ENCODE peak calls at places on chromosome 7, in four cellular contexts. M is sigmoid colon, U is right cardiac atrium, J is esophagus muscularis mucosa. H is an unnamed sample.

GRCh38 chr7:46352335-46352954 is 431.4 kb upstream of the IGFBP3 start:
- DNase-seq in U (no peak), J (no peak), M (no peak), H (no peak)

GRCh38 chr7:37007731-37008130 is 283.4 kb upstream of the AOAH start:
- DNase-seq in M (no peak), J (no peak), U (no peak), H (no peak)

GRCh38 chr7:155694846-155695245 is 50.4 kb downstream of the RBM33 start:
- DNase-seq in J (no peak), U (no peak), M (no peak), H (no peak)

GRCh38 chr7:149819961-149820340 is 18.2 kb upstream of the ZNF862 start:
- DNase-seq in U (no peak), M (no peak), J (no peak), H (no peak)

GRCh38 chr7:32108651-32109050 is 38.4 kb upstream of the PDE1C start:
- DNase-seq in M (no peak), J (no peak), U (peak; percentile 12), H (no peak)

GRCh38 chr7:87570178-87570577 is 30.5 kb downstream of the ABCB1 start:
- DNase-seq in J (no peak), U (no peak), M (no peak), H (no peak)

GRCh38 chr7:32879460-32879859 is 12.1 kb downstream of the KBTBD2 start:
- DNase-seq in U (no peak), M (no peak), J (no peak), H (no peak)

GRCh38 chr7:50359995-50360925 is 55.7 kb downstream of the IKZF1 start:
- DNase-seq in M (peak; percentile 59), J (no peak), U (no peak), H (peak; percentile 73)

GRCh38 chr7:135774284-135774683 is 25.7 kb upstream of the FAM180A start:
- DNase-seq in M (no peak), U (no peak), J (no peak), H (no peak)
- H3K27ac ChIP-seq in M (no peak overlapping the region), U (no peak overlapping the region), J (no peak overlapping the region), H (no peak overlapping the region)

DNA sequence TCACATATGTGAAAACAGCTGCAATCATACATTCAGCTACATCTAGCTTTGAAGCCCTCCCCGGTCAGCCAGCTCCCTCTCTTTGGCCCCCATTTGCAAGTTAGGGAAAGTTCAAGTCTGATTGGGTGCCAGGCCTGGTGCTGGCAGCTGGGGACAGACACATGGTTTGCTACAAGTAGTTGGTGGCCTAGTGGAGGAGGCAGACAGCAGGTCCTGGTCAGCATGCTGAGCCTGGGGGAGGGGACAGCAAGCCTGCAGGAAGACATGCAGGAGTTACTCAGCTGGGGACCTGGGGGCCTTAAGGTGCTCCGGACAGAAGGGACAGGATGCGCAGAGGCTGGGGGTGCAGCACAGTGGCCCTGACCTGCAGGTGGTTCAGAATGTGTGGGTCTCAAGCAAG is 956.9 kb upstream of the ZNF722 start:
- DNase-seq in U (no peak), J (no peak), M (no peak), H (no peak)
- H3K9me3 ChIP-seq in U (peaks cover 2% of the 10 kb centered on the region), J (peaks cover 26% of the 10 kb centered on the region), M (no peaks in the 10 kb centered on the region), H (peaks cover 33% of the 10 kb centered on the region)

DNA sequence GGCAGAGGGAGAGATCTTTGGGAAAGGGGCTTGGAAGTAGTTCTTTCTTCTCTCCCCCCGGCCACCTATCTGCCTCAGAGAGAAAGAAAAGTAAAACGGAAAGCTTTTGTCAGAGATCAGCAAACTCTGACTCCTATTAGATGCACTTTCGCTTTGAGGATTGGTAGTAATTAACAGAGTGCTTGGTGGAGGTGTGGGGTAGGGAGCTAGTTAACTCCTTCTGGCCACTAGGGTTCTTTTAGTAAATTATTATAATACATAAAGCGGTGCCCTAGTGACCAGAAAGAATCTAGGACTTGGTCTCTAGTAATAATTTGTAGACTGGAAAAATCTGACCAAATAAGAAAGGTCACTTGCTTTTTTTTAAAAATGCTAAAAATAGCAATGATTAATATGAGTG is 54.6 kb downstream of the CPVL start:
- DNase-seq in U (no peak), M (no peak), J (no peak), H (no peak)
- H3K27ac ChIP-seq in U (peak overlapping the region; percentile 45), M (peak overlapping the region; percentile 56), J (peak overlapping the region; percentile 66), H (no peak overlapping the region)

GRCh38 chr7:158080899-158081445 is 506.7 kb downstream of the PTPRN2 start:
- DNase-seq in U (peak; percentile 14), J (no peak), M (no peak), H (no peak)
- H3K9me3 ChIP-seq in U (no peaks in the 10 kb centered on the region), J (no peaks in the 10 kb centered on the region), M (no peaks in the 10 kb centered on the region), H (no peaks in the 10 kb centered on the region)

GRCh38 chr7:102982235-102982634 is 69.4 kb downstream of the LRRC17 start:
- DNase-seq in J (no peak), M (no peak), U (no peak), H (no peak)
- H3K27ac ChIP-seq in J (no peak overlapping the region), M (no peak overlapping the region), U (no peak overlapping the region), H (no peak overlapping the region)

GRCh38 chr7:157773361-157773760 is 436.6 kb downstream of the DNAJB6 start:
- DNase-seq in U (no peak), M (no peak), J (no peak), H (no peak)
- H3K9me3 ChIP-seq in U (no peaks in the 10 kb centered on the region), M (no peaks in the 10 kb centered on the region), J (peaks cover 11% of the 10 kb centered on the region), H (no peaks in the 10 kb centered on the region)

DNA sequence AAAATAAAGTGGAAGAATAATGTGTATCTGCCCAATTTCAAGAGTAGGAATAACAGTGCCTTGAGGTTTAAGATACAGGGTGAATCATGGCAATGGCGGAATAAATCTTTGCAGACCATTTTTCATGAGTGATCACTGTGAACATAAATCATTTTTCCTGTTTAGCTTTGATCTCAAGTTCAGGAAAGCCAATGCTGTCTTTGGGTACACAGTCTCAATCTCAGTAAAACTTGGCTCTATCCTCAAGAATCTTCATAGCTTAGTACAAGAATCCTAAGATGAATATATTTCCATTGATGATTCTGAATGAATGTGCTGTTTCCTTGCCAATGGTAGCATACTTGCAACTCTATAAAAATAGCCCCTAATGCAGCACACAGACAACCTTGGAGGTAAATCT is 6.8 kb downstream of the NAMPT start:
- DNase-seq in M (no peak), U (no peak), J (no peak), H (no peak)
- H3K27ac ChIP-seq in M (no peak overlapping the region), U (no peak overlapping the region), J (no peak overlapping the region), H (no peak overlapping the region)

DNA sequence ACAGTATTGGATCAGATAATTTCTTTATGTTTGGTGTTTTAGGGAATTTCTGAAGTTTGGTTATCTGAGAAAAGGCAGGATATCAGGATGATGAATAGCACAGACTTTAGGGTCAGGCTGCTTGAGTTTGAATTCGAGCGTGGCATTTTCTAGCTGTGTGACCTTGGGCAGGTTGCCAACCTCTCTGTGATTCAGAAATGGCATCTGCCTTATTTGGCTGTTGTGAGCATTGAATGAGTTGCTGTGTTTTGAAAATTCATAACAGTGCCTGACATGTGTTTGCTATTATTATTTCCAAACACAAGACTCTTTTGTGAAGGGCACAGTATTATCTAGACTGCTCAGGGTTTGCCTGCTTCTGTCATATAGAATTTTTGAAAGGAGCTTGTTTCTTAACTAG is 66.9 kb downstream of the NXPH1 start:
- DNase-seq in M (no peak), U (no peak), J (no peak), H (no peak)
- H3K9me3 ChIP-seq in M (no peaks in the 10 kb centered on the region), U (no peaks in the 10 kb centered on the region), J (no peaks in the 10 kb centered on the region), H (no peaks in the 10 kb centered on the region)

GRCh38 chr7:151838861-151839381 is 38.0 kb downstream of the PRKAG2 start:
- DNase-seq in J (no peak), M (no peak), U (peak; percentile 77), H (no peak)
- H3K27ac ChIP-seq in J (no peak overlapping the region), M (no peak overlapping the region), U (no peak overlapping the region), H (peak overlapping the region; percentile 41)

DNA sequence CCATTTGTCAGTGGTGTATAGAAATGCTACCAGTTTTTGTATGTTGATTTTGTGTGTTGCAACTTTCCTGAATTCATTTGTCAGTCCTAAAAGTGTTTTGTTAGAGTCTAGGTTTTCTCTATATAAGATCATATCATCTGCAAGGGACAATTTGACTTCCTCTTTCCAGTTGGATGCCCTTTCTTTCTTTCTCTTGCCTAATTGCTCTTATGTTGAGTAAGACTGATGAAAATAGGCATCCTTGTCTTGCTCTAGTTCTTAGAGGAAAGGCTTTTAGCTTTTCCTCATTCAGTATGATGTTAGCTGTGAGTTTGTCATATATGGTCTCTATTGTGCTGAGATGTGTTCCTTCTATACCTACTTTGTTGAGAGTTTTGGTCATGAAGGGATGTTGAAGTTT is 161.7 kb upstream of the TPK1 start:
- DNase-seq in J (no peak), U (no peak), M (no peak), H (no peak)
- H3K9me3 ChIP-seq in J (peaks cover 41% of the 10 kb centered on the region), U (peaks cover 2% of the 10 kb centered on the region), M (no peaks in the 10 kb centered on the region), H (peaks cover 14% of the 10 kb centered on the region)

H was measured in CD4-positive, alpha-beta T cell.